ENCODE peak calls at places on chromosome 11, in eight cellular contexts. F, H, Z, V, Q, K, X and T are unnamed samples.
A peak's percentile ranks its signal among the peaks of the same experiment; 100 is the strongest.

GRCh38 chr11:13963949-13964770 is 1.6 kb downstream of the SPON1 start:
- DNase-seq in Q (no peak), X (no peak), H (peak; percentile 62), K (no peak), V (no peak), F (no peak), Z (no peak), T (no peak)

GRCh38 chr11:72229925-72230763 is 5.6 kb downstream of the INPPL1 start:
- DNase-seq in Q (no peak), V (no peak), K (no peak), F (no peak), Z (no peak), H (no peak), X (peak; percentile 72), T (no peak)

GRCh38 chr11:14190992-14191773 is 167.8 kb downstream of the RRAS2 start:
- DNase-seq in Z (no peak), X (no peak), F (no peak), H (no peak), V (no peak), Q (no peak), K (no peak), T (no peak)

GRCh38 chr11:38530226-38530625 is 1932.2 kb upstream of the RAG2 start:
- DNase-seq in Q (no peak), V (no peak), X (no peak), Z (no peak), H (no peak), K (no peak), F (no peak), T (no peak)

GRCh38 chr11:118953265-118953664 is 2.8 kb upstream of the UPK2 start:
- DNase-seq in Q (no peak), F (no peak), H (no peak), V (no peak), Z (no peak), X (peak; percentile 25), K (peak; percentile 59), T (no peak)

GRCh38 chr11:134261626-134262488 is 8.5 kb downstream of the ACAD8 start:
- DNase-seq in K (peak; percentile 51), Z (no peak), F (peak; percentile 6), Q (no peak), H (no peak), V (no peak), X (no peak), T (no peak)

GRCh38 chr11:94417386-94417987 is 16.3 kb upstream of the GPR83 start:
- DNase-seq in K (peak; percentile 22), F (peak; percentile 2), Q (no peak), V (no peak), H (no peak), X (no peak), Z (no peak), T (no peak)

GRCh38 chr11:79485694-79486093 is 44.9 kb upstream of the TENM4 start:
- DNase-seq in X (no peak), Q (no peak), K (no peak), Z (no peak), H (no peak), V (no peak), F (no peak), T (no peak)

GRCh38 chr11:108947654-108948570 is 283.0 kb downstream of the DDX10 start:
- DNase-seq in F (no peak), X (no peak), K (peak; percentile 33), Z (no peak), V (no peak), H (no peak), Q (no peak), T (no peak)

GRCh38 chr11:8183136-8183535 is 14.3 kb upstream of the RIC3 start:
- DNase-seq in Q (no peak), X (no peak), H (no peak), F (no peak), V (no peak), Z (no peak), K (no peak), T (no peak)

GRCh38 chr11:72069787-72070251 is 10.5 kb downstream of the NUMA1 start:
- DNase-seq in K (peak; percentile 60), F (peak; percentile 51), H (peak; percentile 83), V (peak; percentile 70), Z (peak; percentile 89), Q (peak; percentile 79), X (peak; percentile 91), T (peak; percentile 54)

GRCh38 chr11:106471273-106471672 is 393.8 kb downstream of the AASDHPPT start:
- DNase-seq in H (no peak), F (no peak), V (no peak), Z (no peak), X (no peak), Q (no peak), K (no peak), T (no peak)

GRCh38 chr11:60785806-60786361 is 751 bp downstream of the MS4A10 start:
- DNase-seq in K (peak; percentile 14), Q (no peak), X (peak; percentile 43), Z (peak; percentile 37), F (no peak), V (no peak), H (no peak), T (no peak)

GRCh38 chr11:64323373-64323772 is 5.5 kb downstream of the PRDX5 start:
- DNase-seq in H (no peak), X (no peak), V (no peak), F (no peak), Z (no peak), Q (no peak), K (no peak), T (no peak)

GRCh38 chr11:118706546-118706825 is 27.0 kb upstream of the TREH start:
- DNase-seq in Z (no peak), K (no peak), F (no peak), X (no peak), V (no peak), Q (no peak), H (no peak), T (no peak)

GRCh38 chr11:36386411-36386810 is 90.3 kb downstream of the PRR5L start:
- DNase-seq in H (no peak), K (no peak), X (no peak), V (no peak), Q (no peak), Z (no peak), F (no peak), T (no peak)

GRCh38 chr11:82895437-82896091 is 4.7 kb downstream of the PRCP start:
- DNase-seq in V (no peak), X (no peak), K (no peak), F (no peak), Z (no peak), H (no peak), Q (no peak), T (no peak)

GRCh38 chr11:134071306-134071705 is 2.4 kb downstream of the JAM3 start:
- DNase-seq in V (no peak), X (no peak), Q (no peak), F (no peak), H (no peak), Z (no peak), K (no peak), T (no peak)

GRCh38 chr11:109037856-109038780 is 373.2 kb downstream of the DDX10 start:
- DNase-seq in Q (no peak), K (no peak), V (peak; percentile 58), Z (no peak), F (no peak), X (no peak), H (no peak), T (no peak)

GRCh38 chr11:67311556-67312082 is 8.3 kb downstream of the SSH3 start:
- DNase-seq in Q (no peak), H (no peak), F (no peak), V (peak; percentile 42), Z (no peak), K (peak; percentile 48), X (peak; percentile 77), T (no peak)
- H3K4me3 ChIP-seq in Q (no peak overlapping the region), H (no peak overlapping the region), F (no peak overlapping the region), V (no peak overlapping the region), Z (no peak overlapping the region), K (no peak overlapping the region), X (no peak overlapping the region), T (no peak overlapping the region)

DNA sequence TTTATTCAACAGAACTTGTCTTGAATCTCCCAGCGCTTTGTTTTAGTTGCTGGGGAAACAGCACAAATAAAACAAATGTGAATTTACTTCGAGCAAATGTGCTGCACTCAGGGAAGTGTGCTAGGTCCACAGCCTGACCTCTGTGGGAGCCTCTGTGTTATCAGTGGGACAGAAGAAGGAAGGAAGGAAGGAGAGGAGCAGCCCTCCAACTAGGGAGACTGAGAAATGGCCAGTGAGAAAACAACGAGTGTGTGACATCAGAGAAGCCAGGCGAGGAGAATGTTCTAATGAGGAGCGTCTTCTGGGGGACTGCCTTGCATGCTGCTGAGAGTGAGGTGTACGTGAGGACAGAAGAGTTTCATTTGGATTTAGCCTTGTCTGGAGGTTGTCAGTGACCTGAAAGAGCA is 42.7 kb downstream of the PPP6R3 start:
- DNase-seq in V (no peak), H (no peak), Q (no peak), X (no peak), Z (no peak), F (no peak), K (peak; percentile 63), T (no peak)
- H3K4me1 ChIP-seq in V (peaks cover 14% of the 10 kb centered on the region), H (peaks cover 77% of the 10 kb centered on the region), Q (peaks cover 53% of the 10 kb centered on the region), X (peaks cover 92% of the 10 kb centered on the region), Z (peaks cover 71% of the 10 kb centered on the region), F (peaks cover 5% of the 10 kb centered on the region), K (peaks cover 58% of the 10 kb centered on the region), T (peaks cover 3% of the 10 kb centered on the region)

DNA sequence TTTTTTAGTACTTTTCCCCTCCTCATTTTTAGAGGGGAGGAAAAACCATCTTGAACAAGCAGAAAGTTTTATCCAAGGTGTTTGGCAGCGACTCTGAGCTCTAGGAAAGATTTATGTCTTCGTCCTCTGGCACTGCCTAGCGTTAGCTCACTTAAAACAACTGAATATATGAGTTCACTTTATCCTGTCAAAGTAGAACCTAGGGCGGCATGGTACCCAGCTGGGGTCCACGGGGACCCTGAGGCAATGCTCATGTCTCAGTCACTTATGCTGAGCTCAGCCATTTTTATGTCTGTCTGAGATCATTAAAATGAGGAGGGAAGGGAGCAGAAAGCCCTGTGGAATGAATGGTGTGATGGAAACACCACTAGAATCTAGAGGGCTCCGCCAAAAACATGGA is 14.2 kb upstream of the VSIG10L2 start:
- DNase-seq in V (no peak), Q (no peak), F (no peak), X (no peak), H (no peak), Z (no peak), K (no peak), T (no peak)
- TF ChIP-seq POLR2AphosphoS5 in V (no peak), Q (no peak), F (no peak), X (no peak), H (no peak), Z (peak; percentile 36), K (no peak), T (no peak)

GRCh38 chr11:9460322-9461067 is at the start of gene ZNF143:
- DNase-seq in F (peak; percentile 100), H (peak; percentile 100), V (peak; percentile 100), X (peak; percentile 99), K (peak; percentile 100), Q (peak; percentile 100), Z (peak; percentile 100), T (peak; percentile 100)

GRCh38 chr11:9462806-9463537 is 2.2 kb downstream of the ZNF143 start:
- DNase-seq in F (no peak), H (no peak), K (peak; percentile 38), V (no peak), Z (no peak), Q (no peak), X (no peak), T (no peak)

GRCh38 chr11:9461760-9462134 is 935 bp downstream of the ZNF143 start:
- DNase-seq in F (no peak), K (peak; percentile 34), H (no peak), X (no peak), V (no peak), Q (no peak), Z (no peak), T (no peak)

GRCh38 chr11:9461068-9461759 is 402 bp downstream of the ZNF143 start:
- DNase-seq in H (peak; percentile 86), F (no peak), Z (peak; percentile 96), X (peak; percentile 96), Q (no peak), V (peak; percentile 69), K (peak; percentile 89), T (peak; percentile 81)

GRCh38 chr11:9462172-9462799 is 1.5 kb downstream of the ZNF143 start:
- DNase-seq in Q (no peak), Z (no peak), V (no peak), X (peak; percentile 54), H (no peak), F (no peak), K (no peak), T (no peak)
- H3K4me3 ChIP-seq in Q (peak overlapping the region; percentile 67), Z (peak overlapping the region; percentile 65), V (peak overlapping the region; percentile 98), X (peak overlapping the region; percentile 86), H (peak overlapping the region; percentile 83), F (peak overlapping the region; percentile 58), K (peak overlapping the region; percentile 79), T (peak overlapping the region; percentile 72)